ENCODE peak calls at places on chromosomes 2 and 18, in seven cellular contexts. S is GOT3, R is colonic mucosa, Q is C1 segment of cervical spinal cord, Z is lower leg skin, K is skeletal muscle cell, M is germinal center. B is an unnamed sample.

GRCh38 chr18:23380001-23380550 is 73.0 kb upstream of the RIOK3 start:
- DNase-seq in S (no peak), Z (no peak), M (no peak), K (no peak), R (no peak), Q (no peak), B (no peak)

GRCh38 chr2:241892299-241893137 is 23.0 kb downstream of the RTP5 start:
- DNase-seq in R (no peak), S (no peak), Q (no peak), K (peak), M (no peak), Z (no peak), B (no peak)

GRCh38 chr2:43707255-43707654 is 31.0 kb upstream of the C1GALT1C1L start:
- DNase-seq in Z (peak), R (no peak), M (no peak), Q (no peak), K (peak), S (no peak), B (no peak)

GRCh38 chr2:240787521-240788472 is 32.2 kb downstream of the KIF1A start:
- DNase-seq in R (no peak), Q (no peak), M (no peak), S (no peak), K (no peak), Z (no peak), B (no peak)

GRCh38 chr18:12843420-12844346 is 40.4 kb downstream of the PTPN2 start:
- DNase-seq in M (no peak), K (no peak), R (no peak), S (no peak), Z (no peak), Q (no peak), B (no peak)

GRCh38 chr18:49560277-49561126 is 1.4 kb upstream of the LIPG start:
- DNase-seq in S (no peak), M (peak), Q (no peak), Z (peak), K (no peak), R (peak), B (no peak)

GRCh38 chr2:219739061-219739460 is 111.6 kb downstream of the SLC4A3 start:
- DNase-seq in M (no peak), K (no peak), R (no peak), Z (no peak), Q (no peak), S (no peak), B (no peak)

GRCh38 chr2:54100772-54101171 is 14.6 kb upstream of the ACYP2 start:
- DNase-seq in Q (no peak), K (no peak), M (no peak), R (no peak), Z (no peak), S (no peak), B (no peak)

GRCh38 chr2:159713691-159714585 is 1.6 kb downstream of the MARCHF7 start:
- DNase-seq in Q (no peak), R (no peak), K (no peak), M (no peak), S (no peak), Z (no peak), B (no peak)

GRCh38 chr2:173785813-173786212 is 179.4 kb downstream of the SP3 start:
- DNase-seq in M (no peak), R (no peak), Z (no peak), K (no peak), S (no peak), Q (no peak), B (no peak)

GRCh38 chr2:174781996-174782395 is 17.7 kb upstream of the CHRNA1 start:
- DNase-seq in M (no peak), R (no peak), Q (no peak), Z (no peak), S (no peak), K (no peak), B (no peak)

GRCh38 chr2:240917684-240918257 is 11.6 kb downstream of the CROCC2 start:
- DNase-seq in K (no peak), S (no peak), M (no peak), R (no peak), Q (no peak), Z (peak), B (peak)

GRCh38 chr2:120628248-120628647 is 107.4 kb upstream of the GLI2 start:
- DNase-seq in R (no peak), M (no peak), Q (no peak), S (no peak), Z (no peak), K (no peak), B (no peak)

GRCh38 chr2:125456851-125457250 is 1199.1 kb upstream of the GYPC start:
- DNase-seq in Q (no peak), S (no peak), M (no peak), K (no peak), Z (no peak), R (no peak), B (no peak)

GRCh38 chr2:45008296-45009129 is 739 bp downstream of the SIX2 start:
- DNase-seq in K (no peak), S (no peak), M (no peak), Z (peak), R (no peak), Q (no peak), B (no peak)

GRCh38 chr2:33673937-33674336 is 74.8 kb upstream of the FAM98A start:
- DNase-seq in M (no peak), R (no peak), S (no peak), K (no peak), Q (no peak), Z (no peak), B (no peak)

GRCh38 chr18:70513502-70514171 is 224.8 kb downstream of the SOCS6 start:
- DNase-seq in Z (no peak), S (no peak), Q (no peak), M (no peak), K (no peak), R (peak), B (no peak)

GRCh38 chr2:215684448-215685217 is 248.8 kb upstream of the FN1 start:
- DNase-seq in S (no peak), Q (no peak), K (peak), R (no peak), M (no peak), Z (no peak), B (no peak)

GRCh38 chr2:75027886-75028285 is 69.4 kb downstream of the POLE4 start:
- DNase-seq in K (no peak), Z (no peak), M (no peak), S (no peak), R (no peak), Q (no peak), B (no peak)

GRCh38 chr18:78293940-78294401 is 685.6 kb upstream of the SALL3 start:
- DNase-seq in K (no peak), Z (no peak), Q (no peak), S (no peak), M (no peak), R (no peak), B (no peak)

GRCh38 chr2:74894261-74895030 is 60.5 kb downstream of the HK2 start:
- DNase-seq in M (no peak), Q (no peak), R (no peak), Z (peak), S (no peak), K (peak), B (no peak)

GRCh38 chr2:15939556-15939853 is 845 bp upstream of the MYCN start:
- DNase-seq in K (no peak), M (peak), Z (peak), S (no peak), R (no peak), Q (no peak), B (no peak)

GRCh38 chr2:85132834-85133637 is at the start of gene TCF7L1:
- DNase-seq in R (peak), Z (peak), M (peak), Q (peak), K (peak), S (peak), B (peak)

GRCh38 chr2:79530443-79530842 is 17.6 kb downstream of the CTNNA2 start:
- DNase-seq in S (no peak), Z (no peak), Q (no peak), K (no peak), R (no peak), M (no peak), B (no peak)

GRCh38 chr2:237128026-237128703 is 42.5 kb downstream of the COPS8 start:
- DNase-seq in Z (peak), Q (no peak), M (no peak), K (peak), S (peak), R (peak), B (no peak)

GRCh38 chr2:188471166-188471565 is 179.5 kb downstream of the GULP1 start:
- DNase-seq in K (no peak), S (no peak), M (no peak), R (no peak), Z (no peak), Q (no peak), B (no peak)

GRCh38 chr2:219125225-219125885 is 35.3 kb downstream of the NHEJ1 start:
- DNase-seq in S (peak), R (peak), M (no peak), Q (no peak), K (peak), Z (no peak), B (no peak)

GRCh38 chr2:52258038-52258437 is 1226.1 kb upstream of the NRXN1 start:
- DNase-seq in S (no peak), Z (no peak), R (no peak), K (no peak), M (no peak), Q (no peak), B (no peak)

GRCh38 chr2:234579231-234579962 is 82.5 kb upstream of the ARL4C start:
- DNase-seq in M (no peak), K (no peak), Q (no peak), S (no peak), Z (no peak), R (no peak), B (no peak)

GRCh38 chr18:35406666-35407065 is 29.5 kb upstream of the ZNF396 start:
- DNase-seq in R (no peak), M (no peak), K (no peak), Q (no peak), Z (no peak), S (no peak), B (no peak)

GRCh38 chr2:26172189-26172865 is 561 bp upstream of the GAREM2 start:
- DNase-seq in S (no peak), Q (no peak), M (no peak), R (no peak), Z (peak), K (no peak), B (peak)

GRCh38 chr2:57558312-57558711 is 488.3 kb upstream of the VRK2 start:
- DNase-seq in Q (no peak), S (no peak), K (no peak), R (no peak), Z (no peak), M (no peak), B (no peak)

GRCh38 chr2:160909781-160910242 is 250.4 kb upstream of the TANK start:
- DNase-seq in M (no peak), Z (no peak), K (no peak), Q (no peak), S (no peak), R (no peak), B (no peak)

GRCh38 chr2:54676656-54677055 is 46.8 kb upstream of the EML6 start:
- DNase-seq in Q (no peak), K (no peak), R (no peak), S (no peak), M (no peak), Z (no peak), B (no peak)

GRCh38 chr18:29962579-29962978 is 1080.0 kb downstream of the DSC3 start:
- DNase-seq in K (no peak), R (no peak), Q (no peak), M (no peak), S (no peak), Z (no peak), B (no peak)

GRCh38 chr18:62524443-62525200 is 1.8 kb downstream of the ZCCHC2 start:
- DNase-seq in S (no peak), Q (peak), R (peak), K (no peak), Z (peak), M (peak), B (peak)

GRCh38 chr2:232959139-232959538 is 53.9 kb downstream of the NGEF start:
- DNase-seq in Q (no peak), S (no peak), Z (peak), R (no peak), K (no peak), M (no peak), B (no peak)

GRCh38 chr2:39696072-39696471 is 30.4 kb downstream of the TMEM178A start:
- DNase-seq in M (no peak), S (no peak), R (no peak), Z (no peak), Q (no peak), K (peak), B (no peak)

B was measured in mesenteric fat pad.